ENCODE peak calls at places on chromosomes 13 and 19, in eight cellular contexts. U, B, Z, O, Q, Y, S and H are unnamed samples.

GRCh38 chr13:28494861-28495585 is at the start of gene FLT1:
- DNase-seq in Q (peak; percentile 75), B (peak; percentile 28), Y (no peak), S (peak; percentile 76), U (peak; percentile 47), O (no peak), Z (peak; percentile 15), H (no peak)

GRCh38 chr13:42073683-42074082 is 25.2 kb downstream of the DGKH start:
- DNase-seq in Q (no peak), Y (no peak), U (no peak), Z (no peak), B (no peak), O (no peak), S (no peak), H (no peak)

GRCh38 chr13:37656247-37656940 is 57.8 kb upstream of the POSTN start:
- DNase-seq in S (no peak), O (no peak), Z (no peak), U (no peak), Q (peak; percentile 66), Y (peak; percentile 89), B (peak; percentile 92), H (peak; percentile 99)

GRCh38 chr19:37551123-37551993 is 43.2 kb downstream of the ZNF571 start:
- DNase-seq in S (peak; percentile 24), U (no peak), B (no peak), Z (peak; percentile 42), O (peak; percentile 33), Y (no peak), Q (peak; percentile 86), H (peak; percentile 49)

GRCh38 chr13:79423801-79424642 is 18.0 kb upstream of the RBM26 start:
- DNase-seq in U (peak; percentile 45), S (peak; percentile 15), Z (no peak), Q (peak; percentile 42), B (peak; percentile 27), O (no peak), Y (no peak), H (no peak)

GRCh38 chr19:29620931-29621351 is 14.9 kb downstream of the POP4 start:
- DNase-seq in O (peak; percentile 53), U (no peak), Y (no peak), Q (no peak), Z (no peak), B (no peak), S (no peak), H (no peak)

GRCh38 chr13:22154041-22154440 is 483.2 kb downstream of the FGF9 start:
- DNase-seq in Q (no peak), Y (no peak), Z (no peak), B (no peak), S (no peak), O (no peak), U (no peak), H (no peak)

GRCh38 chr19:41407271-41407670 is 9.7 kb downstream of the BCKDHA start:
- DNase-seq in B (no peak), S (peak; percentile 42), O (no peak), U (no peak), Z (no peak), Q (no peak), Y (no peak), H (no peak)

GRCh38 chr19:42253245-42254082 is 1.5 kb downstream of the ERF start:
- DNase-seq in Z (no peak), B (no peak), O (peak; percentile 63), Q (peak; percentile 66), U (peak; percentile 73), S (peak; percentile 82), Y (peak; percentile 48), H (peak; percentile 48)

GRCh38 chr19:15265849-15266248 is 33.6 kb upstream of the EPHX3 start:
- DNase-seq in Y (peak; percentile 87), U (no peak), Q (peak; percentile 92), O (no peak), S (peak; percentile 71), Z (peak; percentile 93), B (peak; percentile 47), H (no peak)

GRCh38 chr13:88000787-88001186 is 329.6 kb downstream of the SLITRK5 start:
- DNase-seq in Q (no peak), O (no peak), B (no peak), U (no peak), Z (no peak), Y (no peak), S (no peak), H (no peak)

GRCh38 chr13:73715114-73715909 is 418.9 kb downstream of the KLF12 start:
- DNase-seq in Z (no peak), Q (no peak), O (peak; percentile 58), U (no peak), B (no peak), Y (no peak), S (no peak), H (peak; percentile 63)

GRCh38 chr13:21673592-21674270 is 2.9 kb downstream of the FGF9 start:
- DNase-seq in U (peak; percentile 21), Z (no peak), O (peak; percentile 42), Y (peak; percentile 21), B (peak; percentile 28), Q (peak; percentile 77), S (peak; percentile 84), H (no peak)

GRCh38 chr13:98761979-98762616 is 9.6 kb upstream of the SLC15A1 start:
- DNase-seq in B (no peak), O (no peak), Q (no peak), Y (no peak), Z (no peak), U (no peak), S (no peak), H (no peak)

GRCh38 chr13:26226209-26226608 is 4.1 kb upstream of the RNF6 start:
- DNase-seq in B (no peak), Z (no peak), Q (no peak), Y (no peak), U (no peak), O (no peak), S (no peak), H (no peak)

GRCh38 chr13:36131215-36131930 is at the start of gene DCLK1:
- DNase-seq in Z (peak; percentile 30), S (peak; percentile 64), U (peak; percentile 90), O (no peak), Y (no peak), B (peak; percentile 6), Q (peak; percentile 44), H (peak; percentile 4)

GRCh38 chr19:5138606-5139594 is 170.0 kb downstream of the KDM4B start:
- DNase-seq in S (no peak), O (peak; percentile 68), Y (peak; percentile 93), Q (no peak), Z (no peak), U (no peak), B (peak; percentile 24), H (peak; percentile 38)

GRCh38 chr13:32284927-32285632 is 30.1 kb downstream of the ZAR1L start:
- DNase-seq in O (no peak), U (no peak), Q (peak; percentile 35), Y (peak; percentile 12), S (peak; percentile 49), B (peak; percentile 82), Z (peak; percentile 35), H (no peak)

GRCh38 chr19:30122431-30122830 is 180.4 kb downstream of the URI1 start:
- DNase-seq in Q (no peak), S (no peak), O (no peak), Z (no peak), Y (no peak), U (no peak), B (no peak), H (no peak)

GRCh38 chr13:24861617-24862362 is 97.8 kb downstream of the RNF17 start:
- DNase-seq in Z (no peak), B (no peak), O (no peak), Q (no peak), U (no peak), Y (no peak), S (no peak), H (no peak)

GRCh38 chr13:28531195-28531955 is 36.4 kb upstream of the FLT1 start:
- DNase-seq in B (peak; percentile 36), Q (peak; percentile 72), Z (peak; percentile 7), U (peak; percentile 29), O (no peak), Y (no peak), S (peak; percentile 68), H (no peak)

GRCh38 chr13:98998831-98999634 is 21.2 kb upstream of the DOCK9 start:
- DNase-seq in Y (peak; percentile 20), B (no peak), U (no peak), O (peak; percentile 28), S (no peak), Z (no peak), Q (peak; percentile 32), H (peak; percentile 60)

GRCh38 chr13:103157434-103158145 is 91.4 kb upstream of the SLC10A2 start:
- DNase-seq in O (no peak), Q (no peak), U (no peak), Z (no peak), B (no peak), S (no peak), Y (peak; percentile 40), H (no peak)